ENCODE peak calls at places on chromosomes 13 and 19, in six cellular contexts. J is IMR-90, B is mesendoderm, Y is H9, L is H1, T is neuronal stem cell. V is an unnamed sample.

GRCh38 chr19:5480427-5480836 is 25.2 kb downstream of the ZNRF4 start:
- DNase-seq in Y (peak), B (peak), T (no peak), J (no peak), L (peak), V (peak)

GRCh38 chr19:48308695-48309586 is 16.4 kb upstream of the EMP3 start:
- DNase-seq in J (no peak), T (no peak), B (peak), L (no peak), Y (peak), V (peak)

GRCh38 chr13:40096357-40096911 is 441.0 kb downstream of the COG6 start:
- DNase-seq in B (no peak), J (no peak), Y (no peak), L (no peak), T (no peak), V (no peak)

GRCh38 chr19:23263396-23263795 is 13.2 kb upstream of the ZNF724 start:
- DNase-seq in L (no peak), T (no peak), B (no peak), Y (no peak), J (no peak), V (no peak)

GRCh38 chr13:44188257-44188656 is 185.4 kb upstream of the SERP2 start:
- DNase-seq in B (peak), J (peak), T (no peak), Y (no peak), L (no peak), V (peak)

GRCh38 chr19:47145639-47146486 is 15.2 kb downstream of the SAE1 start:
- DNase-seq in Y (no peak), T (no peak), L (no peak), B (no peak), J (no peak), V (no peak)

GRCh38 chr13:51823861-51824260 is 19.9 kb upstream of the DHRS12 start:
- DNase-seq in T (no peak), Y (no peak), B (no peak), L (no peak), J (no peak), V (no peak)

GRCh38 chr13:24747248-24748151 is 16.5 kb upstream of the RNF17 start:
- DNase-seq in J (no peak), Y (peak), B (peak), T (peak), L (peak), V (peak)

GRCh38 chr19:29753190-29753933 is 38.3 kb upstream of the C19orf12 start:
- DNase-seq in J (no peak), L (no peak), Y (no peak), B (no peak), T (no peak), V (no peak)

GRCh38 chr13:33454844-33455256 is 169.3 kb upstream of the STARD13 start:
- DNase-seq in J (peak), T (no peak), Y (no peak), L (no peak), B (no peak), V (no peak)

GRCh38 chr13:67369895-67370660 is 139.9 kb upstream of the PCDH9 start:
- DNase-seq in L (no peak), J (peak), Y (no peak), T (no peak), B (peak), V (peak)

GRCh38 chr19:49746206-49746958 is 16.7 kb downstream of the TSKS start:
- DNase-seq in Y (peak), B (peak), T (no peak), L (peak), J (no peak), V (no peak)

GRCh38 chr13:42807866-42808265 is 26.5 kb downstream of the FAM216B start:
- DNase-seq in Y (no peak), B (no peak), L (no peak), T (no peak), J (peak), V (peak)

GRCh38 chr19:44720945-44721344 is 22.0 kb downstream of the CEACAM16 start:
- DNase-seq in J (no peak), B (no peak), T (no peak), L (no peak), Y (no peak), V (no peak)

GRCh38 chr13:21481359-21481758 is 22.3 kb upstream of the ZDHHC20 start:
- DNase-seq in Y (no peak), L (no peak), T (no peak), J (no peak), B (no peak), V (no peak)

GRCh38 chr19:17156947-17157302 is 58.2 kb upstream of the USE1 start:
- DNase-seq in J (no peak), Y (no peak), B (no peak), T (no peak), L (no peak), V (no peak)

GRCh38 chr13:104796581-104796980 is 1730.4 kb upstream of the SLC10A2 start:
- DNase-seq in T (no peak), Y (no peak), L (no peak), B (no peak), J (no peak), V (no peak)

GRCh38 chr19:7779631-7780486 is 16.8 kb downstream of the CLEC4M start:
- DNase-seq in B (no peak), T (no peak), Y (no peak), J (no peak), L (no peak), V (no peak)

GRCh38 chr13:101785858-101786257 is 333.4 kb downstream of the ITGBL1 start:
- DNase-seq in B (peak), T (peak), J (peak), L (peak), Y (peak), V (peak)

GRCh38 chr19:30156646-30157045 is 214.6 kb downstream of the URI1 start:
- DNase-seq in B (no peak), L (no peak), Y (no peak), T (no peak), J (no peak), V (no peak)

GRCh38 chr19:21568816-21569496 is 63.6 kb downstream of the ZNF429 start:
- DNase-seq in B (no peak), L (no peak), T (no peak), Y (no peak), J (peak), V (no peak)

GRCh38 chr19:41702208-41702651 is 6.2 kb upstream of the CEACAM5 start:
- DNase-seq in T (no peak), Y (no peak), L (no peak), B (no peak), J (peak), V (no peak)

GRCh38 chr13:102310691-102311432 is 91.0 kb downstream of the FGF14 start:
- DNase-seq in L (no peak), T (no peak), B (peak), Y (no peak), J (no peak), V (no peak)

GRCh38 chr13:49063526-49063925 is 87.8 kb downstream of the FNDC3A start:
- DNase-seq in B (peak), L (no peak), Y (no peak), J (no peak), T (no peak), V (no peak)

DNA sequence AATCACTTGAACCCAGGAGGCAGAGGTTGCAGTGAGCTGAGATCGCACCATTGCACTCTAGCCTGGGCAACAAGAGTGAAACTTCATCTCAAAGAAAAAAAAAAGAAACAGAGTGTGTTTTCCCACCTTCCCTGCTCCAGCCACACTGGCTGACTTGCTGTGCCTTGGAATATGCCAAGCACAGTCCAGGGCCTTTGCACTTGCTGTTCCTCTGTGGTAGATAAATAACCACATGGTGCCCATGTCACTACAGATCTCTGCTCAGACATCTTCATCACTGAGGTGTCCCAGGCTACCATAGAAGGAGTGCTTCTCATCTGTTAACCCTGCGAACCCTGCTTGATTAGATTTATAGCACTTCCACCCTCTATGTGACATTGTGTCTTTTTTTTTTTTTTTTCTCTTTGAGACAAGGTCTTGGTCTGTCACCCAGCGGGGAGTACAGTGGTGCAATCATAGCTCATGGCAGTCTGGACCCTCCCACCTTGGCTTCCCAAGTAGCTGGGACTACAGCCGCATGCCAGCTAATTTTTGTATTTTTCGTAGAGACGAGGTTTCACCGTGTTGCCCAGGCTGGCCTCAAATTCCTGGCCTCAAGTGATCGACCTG is 10.4 kb downstream of the SMARCA4 start:
- DNase-seq in T (no peak), J (no peak), B (peak), Y (no peak), L (no peak), V (no peak)
- H3K4ac ChIP-seq in T (no peak), J (no peak), B (no peak), Y (no peak), L (no peak), V (no peak)

DNA sequence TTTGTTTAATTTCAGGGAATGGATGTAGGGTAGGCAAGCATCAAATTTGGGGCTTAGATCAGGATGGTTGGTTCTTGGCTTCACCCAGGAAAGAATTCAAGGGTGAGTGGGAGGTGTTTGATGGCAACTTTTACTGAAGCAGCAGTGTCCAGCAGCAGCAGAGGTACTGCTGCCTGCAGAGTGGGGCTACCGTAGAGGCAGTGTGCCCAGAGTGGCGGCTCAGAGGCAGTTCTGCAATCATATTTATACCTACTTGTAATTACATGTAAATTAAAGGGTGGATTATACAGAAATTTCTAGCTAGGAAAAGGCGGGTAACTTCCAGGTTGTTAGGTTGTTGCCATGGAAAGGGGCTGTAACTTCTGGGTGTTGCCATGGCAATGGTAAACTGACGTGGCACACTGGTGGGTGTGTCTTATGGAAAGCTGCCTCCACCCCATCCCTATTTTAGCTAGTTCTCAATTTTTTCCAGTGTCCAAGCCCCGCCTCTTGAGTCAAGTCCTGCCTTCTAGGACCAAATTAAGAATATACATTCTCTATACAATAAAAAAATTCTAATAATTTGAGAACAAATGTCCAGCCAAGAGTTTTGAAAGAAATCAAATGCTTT is 816.8 kb downstream of the DIAPH3 start:
- DNase-seq in Y (peak), T (no peak), L (no peak), J (no peak), B (peak), V (no peak)
- H3K4ac ChIP-seq in Y (no peak), T (no peak), L (no peak), J (no peak), B (no peak), V (no peak)

GRCh38 chr19:18518639-18519038 is 3.2 kb downstream of the ELL start:
- DNase-seq in J (no peak), T (no peak), Y (no peak), B (no peak), L (no peak), V (no peak)
- H3K4ac ChIP-seq in J (no peak), T (no peak), Y (no peak), B (no peak), L (no peak), V (no peak)

GRCh38 chr19:1275976-1276619 is 768 bp downstream of the FAM174C start:
- DNase-seq in J (no peak), L (no peak), B (no peak), Y (no peak), T (no peak), V (no peak)
- H3K4ac ChIP-seq in J (peak), L (peak), B (peak), Y (no peak), T (peak), V (peak)

GRCh38 chr19:1158885-1159448 is 15.1 kb downstream of the SBNO2 start:
- DNase-seq in B (no peak), Y (no peak), J (no peak), T (no peak), L (no peak), V (no peak)

GRCh38 chr19:1159864-1160595 is 14.0 kb downstream of the SBNO2 start:
- DNase-seq in J (no peak), Y (no peak), B (no peak), L (no peak), T (no peak), V (no peak)

GRCh38 chr19:1156305-1156801 is 17.7 kb downstream of the SBNO2 start:
- DNase-seq in Y (no peak), J (no peak), L (no peak), T (no peak), B (no peak), V (no peak)

GRCh38 chr19:1156830-1157615 is 17.0 kb downstream of the SBNO2 start:
- DNase-seq in Y (no peak), L (no peak), T (no peak), B (no peak), J (no peak), V (no peak)

GRCh38 chr19:1157931-1158884 is 15.9 kb downstream of the SBNO2 start:
- DNase-seq in B (no peak), J (no peak), Y (no peak), T (no peak), L (no peak), V (no peak)
- H3K4ac ChIP-seq in B (no peak), J (no peak), Y (no peak), T (no peak), L (no peak), V (no peak)

GRCh38 chr19:38273499-38273898 is 9.1 kb downstream of the SPINT2 start:
- DNase-seq in B (no peak), J (no peak), T (no peak), Y (no peak), L (no peak), V (no peak)
- H3K4ac ChIP-seq in B (no peak), J (no peak), T (no peak), Y (no peak), L (no peak), V (no peak)

GRCh38 chr19:39150235-39150634 is 24.6 kb downstream of the PAK4 start:
- DNase-seq in B (no peak), Y (no peak), T (no peak), J (no peak), L (no peak), V (no peak)
- H3K4ac ChIP-seq in B (no peak), Y (no peak), T (no peak), J (no peak), L (no peak), V (no peak)

GRCh38 chr19:1076046-1076386 is 9.0 kb downstream of the ARHGAP45 start:
- DNase-seq in Y (no peak), B (no peak), L (no peak), T (no peak), J (no peak), V (no peak)
- H3K4ac ChIP-seq in Y (no peak), B (no peak), L (peak), T (no peak), J (no peak), V (no peak)

DNA sequence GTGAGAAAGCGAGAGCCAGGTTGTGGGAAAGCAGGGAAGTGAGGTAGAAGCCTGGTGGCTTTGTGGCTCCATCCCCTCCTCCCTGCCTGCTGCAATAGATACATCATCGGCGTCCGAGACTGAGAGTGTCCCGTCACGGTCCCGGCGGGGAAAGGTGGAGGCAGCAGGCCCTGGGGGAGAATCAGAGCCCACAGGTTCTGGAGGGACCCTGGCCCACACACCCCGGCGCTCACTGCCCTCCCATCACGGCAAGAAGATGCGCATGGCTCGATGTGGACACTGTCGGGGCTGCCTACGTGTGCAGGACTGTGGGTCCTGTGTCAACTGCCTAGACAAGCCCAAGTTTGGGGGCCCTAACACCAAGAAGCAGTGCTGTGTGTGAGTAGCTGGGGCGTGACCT is 5.1 kb downstream of the KMT2B start:
- DNase-seq in Y (no peak), B (no peak), J (no peak), T (no peak), L (no peak), V (no peak)
- H3K4ac ChIP-seq in Y (no peak), B (no peak), J (no peak), T (no peak), L (no peak), V (no peak)

V was measured in mesenchymal stem cell.